ENCODE peak calls at places on chromosome 9, in seven cellular contexts. G is cardiac fibroblast; M is ovary; F is stimulated activated CD4-positive, alpha-beta T cell treated with anti-CD3 and anti-CD28 coated beads, TNF-alpha, amount 100 ng/mL, for 1 hour; L is foreskin keratinocyte; Q is stomach; Z is uterus. W is an unnamed sample.

GRCh38 chr9:117415584-117415937 is 704 bp upstream of the ASTN2 start:
- DNase-seq in L (no peak), G (no peak), F (no peak), Z (no peak), M (no peak), Q (no peak), W (no peak)

GRCh38 chr9:121861501-121862180 is 210.2 kb downstream of the DAB2IP start:
- DNase-seq in Q (peak; percentile 35), L (no peak), M (no peak), G (no peak), F (no peak), Z (peak; percentile 61), W (peak; percentile 37)

GRCh38 chr9:132365986-132366385 is 11.2 kb upstream of the SETX start:
- DNase-seq in Q (no peak), G (no peak), L (no peak), M (no peak), Z (no peak), F (no peak), W (no peak)

GRCh38 chr9:110928604-110929003 is 109.7 kb downstream of the LPAR1 start:
- DNase-seq in Z (no peak), M (no peak), G (no peak), F (no peak), L (no peak), Q (no peak), W (no peak)

GRCh38 chr9:86636614-86637013 is 282.4 kb upstream of the TUT7 start:
- DNase-seq in F (no peak), G (peak; percentile 35), L (no peak), M (no peak), Z (peak; percentile 24), Q (no peak), W (no peak)

GRCh38 chr9:13228431-13228830 is 51.1 kb downstream of the MPDZ start:
- DNase-seq in Z (no peak), F (no peak), G (no peak), M (no peak), Q (no peak), L (no peak), W (no peak)

GRCh38 chr9:68779558-68780376 is 74.7 kb downstream of the PIP5K1B start:
- DNase-seq in F (peak; percentile 88), M (peak; percentile 97), G (peak; percentile 97), Q (peak; percentile 96), L (peak; percentile 87), Z (peak; percentile 94), W (peak; percentile 95)

GRCh38 chr9:36204906-36205547 is 14.3 kb downstream of the CLTA start:
- DNase-seq in Z (no peak), M (no peak), F (no peak), L (no peak), Q (no peak), G (no peak), W (no peak)

GRCh38 chr9:78363221-78363620 is 66.3 kb downstream of the PSAT1 start:
- DNase-seq in M (no peak), L (no peak), Z (no peak), G (peak; percentile 30), F (no peak), Q (no peak), W (no peak)

GRCh38 chr9:88521308-88521707 is 13.7 kb upstream of the NXNL2 start:
- DNase-seq in L (no peak), G (no peak), Q (no peak), M (no peak), Z (no peak), F (no peak), W (no peak)

GRCh38 chr9:91741529-91741928 is 208.5 kb downstream of the ROR2 start:
- DNase-seq in G (peak; percentile 72), L (peak; percentile 67), F (no peak), Z (no peak), M (no peak), Q (no peak), W (no peak)

GRCh38 chr9:20684865-20685696 is 1.0 kb downstream of the FOCAD start:
- DNase-seq in G (peak; percentile 81), M (no peak), F (no peak), L (peak; percentile 67), Z (no peak), Q (no peak), W (no peak)

GRCh38 chr9:6055213-6055612 is 39.8 kb upstream of the RANBP6 start:
- DNase-seq in Z (peak; percentile 55), Q (peak; percentile 49), F (no peak), L (peak; percentile 86), M (no peak), G (peak; percentile 98), W (no peak)

GRCh38 chr9:551986-552930 is 289.2 kb upstream of the DMRT1 start:
- DNase-seq in F (no peak), Z (no peak), Q (no peak), L (peak; percentile 75), G (peak; percentile 96), M (no peak), W (no peak)

GRCh38 chr9:92094655-92095054 is 20.6 kb downstream of the SPTLC1 start:
- DNase-seq in G (no peak), F (no peak), Q (no peak), L (no peak), Z (no peak), M (no peak), W (no peak)

GRCh38 chr9:82680179-82680935 is 382.6 kb downstream of the RASEF start:
- DNase-seq in Q (no peak), F (no peak), L (no peak), Z (no peak), G (no peak), M (no peak), W (no peak)

GRCh38 chr9:108565651-108566378 is 290.0 kb downstream of the ACTL7B start:
- DNase-seq in Q (peak; percentile 60), M (peak; percentile 40), L (peak; percentile 82), G (peak; percentile 94), F (no peak), Z (peak; percentile 46), W (no peak)

GRCh38 chr9:133929599-133929998 is 62.5 kb downstream of the VAV2 start:
- DNase-seq in Q (no peak), M (no peak), Z (no peak), F (no peak), G (no peak), L (no peak), W (no peak)

GRCh38 chr9:109013678-109014145 is 413 bp upstream of the CTNNAL1 start:
- DNase-seq in G (peak; percentile 66), Q (no peak), F (no peak), Z (no peak), M (no peak), L (peak; percentile 68), W (no peak)

GRCh38 chr9:119453980-119454379 is 84.7 kb upstream of the BRINP1 start:
- DNase-seq in Z (no peak), M (no peak), G (no peak), Q (no peak), L (peak; percentile 83), F (no peak), W (no peak)

GRCh38 chr9:131289301-131290038 is at the start of gene PLPP7:
- DNase-seq in Q (no peak), L (no peak), G (peak; percentile 70), F (no peak), Z (peak; percentile 69), M (peak; percentile 74), W (peak; percentile 88)

GRCh38 chr9:22216730-22217160 is 207.6 kb upstream of the CDKN2B start:
- DNase-seq in Z (no peak), G (no peak), Q (no peak), L (no peak), F (no peak), M (no peak), W (no peak)

GRCh38 chr9:79572032-79572890 is 496 bp downstream of the TLE4 start:
- DNase-seq in M (peak; percentile 57), G (peak; percentile 55), L (peak; percentile 26), Q (peak; percentile 59), Z (peak; percentile 26), F (no peak), W (peak; percentile 32)

GRCh38 chr9:14245901-14246525 is 67.9 kb downstream of the NFIB start:
- DNase-seq in G (peak; percentile 81), L (no peak), M (no peak), F (no peak), Q (no peak), Z (no peak), W (no peak)

GRCh38 chr9:136346157-136346481 is 17.4 kb downstream of the DNLZ start:
- DNase-seq in Z (no peak), M (no peak), F (no peak), L (no peak), G (no peak), Q (no peak), W (no peak)

GRCh38 chr9:70079364-70080103 is 35.9 kb downstream of the MAMDC2 start:
- DNase-seq in M (no peak), F (no peak), G (peak; percentile 38), Q (no peak), Z (peak; percentile 74), L (no peak), W (no peak)

GRCh38 chr9:15401266-15401665 is 21.4 kb upstream of the SNAPC3 start:
- DNase-seq in Q (peak; percentile 35), M (no peak), L (no peak), F (no peak), Z (no peak), G (peak; percentile 35), W (no peak)

GRCh38 chr9:6827370-6827949 is 69.7 kb downstream of the KDM4C start:
- DNase-seq in M (no peak), L (no peak), Q (no peak), G (peak; percentile 64), Z (no peak), F (no peak), W (no peak)

GRCh38 chr9:89470239-89470638 is 27.7 kb downstream of the SEMA4D start:
- DNase-seq in Z (no peak), M (no peak), L (no peak), Q (no peak), G (no peak), F (no peak), W (no peak)

GRCh38 chr9:130732131-130732530 is 38.6 kb downstream of the EXOSC2 start:
- DNase-seq in F (no peak), M (no peak), G (peak; percentile 27), L (no peak), Z (no peak), Q (no peak), W (no peak)

GRCh38 chr9:132879443-132880310 is 979 bp downstream of the SPACA9 start:
- DNase-seq in G (no peak), Z (no peak), F (no peak), L (peak; percentile 36), M (no peak), Q (no peak), W (no peak)

GRCh38 chr9:74951725-74952151 is 974 bp downstream of the C9orf40 start:
- DNase-seq in F (no peak), Z (peak; percentile 23), G (peak; percentile 32), Q (peak; percentile 53), M (peak; percentile 48), L (peak; percentile 21), W (peak; percentile 34)

W was measured in left ventricle myocardium inferior.